ENCODE peak calls at places on chromosomes 7 and 10, in five cellular contexts. One of them, this sample, is unnamed.

GRCh38 chr7:50857804-50858203 is 75.1 kb upstream of the GRB10 start:
- DNase-seq in GM12878: no peak
- DNase-seq in HepG2: no peak
- DNase-seq in H1: no peak
- DNase-seq in HCT116: no peak
- DNase-seq in this sample: no peak

GRCh38 chr10:120732643-120733313 is 118.4 kb upstream of the WDR11 start:
- DNase-seq in H1: no peak
- DNase-seq in HCT116: no peak
- DNase-seq in HepG2: no peak
- DNase-seq in GM12878: no peak
- DNase-seq in this sample: no peak

GRCh38 chr10:5033061-5033770 is 29.6 kb upstream of the AKR1C2 start:
- DNase-seq in H1: no peak
- DNase-seq in HCT116: no peak
- DNase-seq in HepG2: no peak
- DNase-seq in GM12878: no peak
- DNase-seq in this sample: peak; percentile 18

GRCh38 chr7:118872568-118872967 is 648.1 kb downstream of the ANKRD7 start:
- DNase-seq in HepG2: peak; percentile 31
- DNase-seq in H1: no peak
- DNase-seq in GM12878: no peak
- DNase-seq in HCT116: peak; percentile 24
- DNase-seq in this sample: no peak

GRCh38 chr10:33950216-33950615 is 615.7 kb upstream of the NRP1 start:
- DNase-seq in GM12878: no peak
- DNase-seq in H1: no peak
- DNase-seq in HCT116: no peak
- DNase-seq in HepG2: no peak
- DNase-seq in this sample: no peak

GRCh38 chr10:326350-326749 is 191.1 kb downstream of the ZMYND11 start:
- DNase-seq in GM12878: no peak
- DNase-seq in HepG2: no peak
- DNase-seq in H1: no peak
- DNase-seq in HCT116: no peak
- DNase-seq in this sample: no peak

GRCh38 chr7:1558841-1559625 is 3.0 kb upstream of the TMEM184A start:
- DNase-seq in H1: no peak
- DNase-seq in HepG2: no peak
- DNase-seq in HCT116: no peak
- DNase-seq in GM12878: no peak
- DNase-seq in this sample: no peak

GRCh38 chr7:84042110-84042539 is 152.5 kb downstream of the SEMA3A start:
- DNase-seq in HCT116: peak; percentile 36
- DNase-seq in H1: no peak
- DNase-seq in HepG2: no peak
- DNase-seq in GM12878: no peak
- DNase-seq in this sample: no peak

GRCh38 chr7:28865494-28866257 is 92.5 kb downstream of the TRIL start:
- DNase-seq in H1: no peak
- DNase-seq in HepG2: no peak
- DNase-seq in GM12878: no peak
- DNase-seq in HCT116: no peak
- DNase-seq in this sample: no peak

GRCh38 chr7:84450802-84451201 is 256.2 kb upstream of the SEMA3A start:
- DNase-seq in GM12878: no peak
- DNase-seq in HepG2: no peak
- DNase-seq in HCT116: no peak
- DNase-seq in H1: no peak
- DNase-seq in this sample: no peak

GRCh38 chr7:57400531-57401155 is 49.3 kb upstream of the ZNF716 start:
- DNase-seq in HCT116: no peak
- DNase-seq in HepG2: no peak
- DNase-seq in H1: no peak
- DNase-seq in GM12878: no peak
- DNase-seq in this sample: no peak

GRCh38 chr7:38398725-38399321 is 125.4 kb upstream of the TARP start:
- DNase-seq in GM12878: no peak
- DNase-seq in HCT116: peak; percentile 33
- DNase-seq in HepG2: peak; percentile 21
- DNase-seq in H1: no peak
- DNase-seq in this sample: peak; percentile 44

GRCh38 chr7:7870590-7870989 is 98.0 kb upstream of the GLCCI1 start:
- DNase-seq in H1: no peak
- DNase-seq in HepG2: no peak
- DNase-seq in GM12878: no peak
- DNase-seq in HCT116: no peak
- DNase-seq in this sample: no peak

GRCh38 chr7:134514663-134515062 is 12.7 kb upstream of the AKR1B10 start:
- DNase-seq in GM12878: peak; percentile 13
- DNase-seq in H1: no peak
- DNase-seq in HCT116: peak; percentile 83
- DNase-seq in HepG2: peak; percentile 66
- DNase-seq in this sample: peak; percentile 82

GRCh38 chr10:75408911-75409885 is 7.6 kb upstream of the ZNF503 start:
- DNase-seq in HCT116: no peak
- DNase-seq in H1: no peak
- DNase-seq in HepG2: no peak
- DNase-seq in GM12878: no peak
- DNase-seq in this sample: peak; percentile 99

GRCh38 chr10:91350651-91351081 is 59.5 kb upstream of the HECTD2 start:
- DNase-seq in HepG2: no peak
- DNase-seq in GM12878: no peak
- DNase-seq in H1: no peak
- DNase-seq in HCT116: no peak
- DNase-seq in this sample: no peak

GRCh38 chr10:49564461-49565009 is 25.6 kb upstream of the ERCC6 start:
- DNase-seq in HCT116: no peak
- DNase-seq in H1: no peak
- DNase-seq in HepG2: no peak
- DNase-seq in GM12878: no peak
- DNase-seq in this sample: no peak

GRCh38 chr7:152035807-152036206 is 10.3 kb downstream of the GALNT11 start:
- DNase-seq in HCT116: no peak
- DNase-seq in GM12878: no peak
- DNase-seq in HepG2: no peak
- DNase-seq in H1: no peak
- DNase-seq in this sample: no peak

GRCh38 chr10:119401671-119402395 is 140.7 kb downstream of the RGS10 start:
- DNase-seq in HCT116: peak; percentile 53
- DNase-seq in GM12878: no peak
- DNase-seq in H1: no peak
- DNase-seq in HepG2: peak; percentile 35
- DNase-seq in this sample: peak; percentile 26

GRCh38 chr7:45140827-45141226 is 16.8 kb upstream of the RAMP3 start:
- DNase-seq in H1: no peak
- DNase-seq in GM12878: peak; percentile 11
- DNase-seq in HepG2: no peak
- DNase-seq in HCT116: no peak
- DNase-seq in this sample: no peak

GRCh38 chr7:23530901-23531793 is 634 bp downstream of the TRA2A start:
- DNase-seq in HepG2: peak; percentile 35
- DNase-seq in GM12878: no peak
- DNase-seq in H1: no peak
- DNase-seq in HCT116: no peak
- DNase-seq in this sample: peak; percentile 81

GRCh38 chr7:42236266-42237161 is 495 bp downstream of the GLI3 start:
- DNase-seq in HepG2: no peak
- DNase-seq in H1: no peak
- DNase-seq in HCT116: no peak
- DNase-seq in GM12878: no peak
- DNase-seq in this sample: no peak

GRCh38 chr10:73953665-73954064 is 42.7 kb downstream of the PLAU start:
- DNase-seq in HepG2: no peak
- DNase-seq in GM12878: no peak
- DNase-seq in H1: no peak
- DNase-seq in HCT116: no peak
- DNase-seq in this sample: no peak
- TF ChIP-seq SRF in HepG2: no peak
- TF ChIP-seq SRF in GM12878: no peak
- TF ChIP-seq SRF in H1: no peak
- TF ChIP-seq SRF in HCT116: no peak
- TF ChIP-seq SRF in this sample: no peak

DNA sequence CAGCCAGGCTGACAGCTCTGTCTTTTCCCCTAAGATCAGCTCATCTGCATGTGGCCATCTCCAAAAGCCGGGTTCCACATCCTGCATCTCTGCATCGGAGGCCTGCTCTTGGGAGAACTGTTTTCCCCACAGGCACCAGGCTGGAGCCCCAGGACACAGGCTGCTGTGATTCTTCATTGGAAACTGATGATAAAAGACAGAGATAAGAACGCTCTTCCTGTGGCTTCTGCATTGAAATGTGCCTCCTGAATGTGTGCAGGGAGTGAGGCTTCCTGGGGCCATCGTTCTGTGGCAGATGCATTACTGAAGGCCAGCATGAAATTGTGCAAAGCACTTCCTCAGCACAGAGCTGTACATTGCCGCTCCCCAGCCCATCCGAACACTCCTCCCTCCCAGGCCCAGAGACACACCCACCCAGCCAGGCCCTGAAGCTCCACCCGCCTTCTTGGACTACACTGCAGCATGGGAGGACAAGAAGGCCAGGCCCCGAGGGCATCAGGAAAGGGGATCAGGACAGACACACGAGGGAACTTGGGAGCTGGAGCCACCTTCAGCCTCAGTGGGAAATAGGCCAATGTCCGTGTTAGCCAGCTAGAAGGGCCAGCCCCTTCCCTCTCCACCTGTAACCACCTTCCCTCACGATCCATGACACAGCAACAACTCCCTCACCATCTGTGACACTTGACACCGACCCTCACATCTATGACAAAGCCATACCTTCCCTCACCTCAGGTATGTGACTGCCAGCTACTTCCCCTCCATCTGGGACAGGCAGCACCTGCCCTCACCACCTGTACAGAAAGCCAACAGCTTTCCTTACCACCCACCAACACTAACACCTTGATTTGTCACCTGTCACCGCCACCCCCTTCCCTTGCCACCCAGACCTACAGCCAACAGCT is 113.2 kb downstream of the GRID1 start:
- DNase-seq in GM12878: no peak
- DNase-seq in HCT116: no peak
- DNase-seq in H1: no peak
- DNase-seq in HepG2: no peak
- DNase-seq in this sample: no peak
- TF ChIP-seq SRF in GM12878: no peak
- TF ChIP-seq SRF in HCT116: no peak
- TF ChIP-seq SRF in H1: no peak
- TF ChIP-seq SRF in HepG2: no peak
- TF ChIP-seq SRF in this sample: no peak

GRCh38 chr7:128752251-128752650 is 13.1 kb downstream of the CALU start:
- DNase-seq in HepG2: no peak
- DNase-seq in H1: no peak
- DNase-seq in HCT116: no peak
- DNase-seq in GM12878: no peak
- DNase-seq in this sample: no peak

GRCh38 chr7:128755816-128756476 is 16.8 kb downstream of the CALU start:
- DNase-seq in HCT116: no peak
- DNase-seq in HepG2: no peak
- DNase-seq in H1: no peak
- DNase-seq in GM12878: no peak
- DNase-seq in this sample: no peak

GRCh38 chr7:128758553-128758952 is 17.0 kb downstream of the OPN1SW start:
- DNase-seq in GM12878: no peak
- DNase-seq in HCT116: no peak
- DNase-seq in H1: no peak
- DNase-seq in HepG2: no peak
- DNase-seq in this sample: no peak

GRCh38 chr7:128757203-128757602 is 18.0 kb downstream of the CALU start:
- DNase-seq in HCT116: no peak
- DNase-seq in H1: no peak
- DNase-seq in GM12878: no peak
- DNase-seq in HepG2: no peak
- DNase-seq in this sample: no peak

GRCh38 chr7:128755075-128755474 is 15.9 kb downstream of the CALU start:
- DNase-seq in GM12878: no peak
- DNase-seq in H1: no peak
- DNase-seq in HepG2: no peak
- DNase-seq in HCT116: no peak
- DNase-seq in this sample: no peak
- TF ChIP-seq SRF in GM12878: no peak
- TF ChIP-seq SRF in H1: no peak
- TF ChIP-seq SRF in HepG2: no peak
- TF ChIP-seq SRF in HCT116: no peak
- TF ChIP-seq SRF in this sample: no peak

GRCh38 chr10:7689591-7689990 is 13.5 kb upstream of the ITIH2 start:
- DNase-seq in GM12878: no peak
- DNase-seq in HCT116: no peak
- DNase-seq in H1: no peak
- DNase-seq in HepG2: no peak
- DNase-seq in this sample: no peak

GRCh38 chr10:7686351-7687171 is 16.6 kb upstream of the ITIH2 start:
- DNase-seq in HCT116: no peak
- DNase-seq in HepG2: peak; percentile 100
- DNase-seq in H1: no peak
- DNase-seq in GM12878: no peak
- DNase-seq in this sample: no peak

GRCh38 chr10:7687228-7687907 is 15.7 kb upstream of the ITIH2 start:
- DNase-seq in H1: peak; percentile 77
- DNase-seq in GM12878: peak; percentile 62
- DNase-seq in HCT116: peak; percentile 95
- DNase-seq in HepG2: peak; percentile 95
- DNase-seq in this sample: peak; percentile 68
- TF ChIP-seq SRF in H1: peak; percentile 16
- TF ChIP-seq SRF in GM12878: no peak
- TF ChIP-seq SRF in HCT116: no peak
- TF ChIP-seq SRF in HepG2: no peak
- TF ChIP-seq SRF in this sample: no peak

DNA sequence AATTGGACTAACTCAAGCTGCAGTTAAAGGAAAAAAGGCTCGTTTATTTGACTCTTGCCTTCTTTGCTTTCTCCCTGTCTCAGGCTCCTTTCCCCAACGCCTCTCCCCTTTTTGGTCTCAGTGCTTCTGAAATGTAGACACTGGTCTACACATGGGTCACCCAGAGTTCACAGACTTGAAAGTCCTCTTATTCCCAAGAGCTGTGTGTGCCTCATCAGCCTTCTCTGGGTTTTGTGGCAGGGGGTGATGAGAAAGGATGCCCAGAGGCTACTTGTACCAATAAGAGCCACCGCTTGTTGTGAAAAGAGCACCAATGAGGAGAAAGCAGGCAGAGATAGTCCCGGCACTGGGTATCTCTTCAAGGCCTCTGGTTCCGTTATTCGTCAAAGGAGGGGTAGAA is 125.7 kb downstream of the BICC1 start:
- DNase-seq in HepG2: no peak
- DNase-seq in H1: no peak
- DNase-seq in GM12878: no peak
- DNase-seq in HCT116: no peak
- DNase-seq in this sample: no peak
- TF ChIP-seq SRF in HepG2: no peak
- TF ChIP-seq SRF in H1: no peak
- TF ChIP-seq SRF in GM12878: no peak
- TF ChIP-seq SRF in HCT116: no peak
- TF ChIP-seq SRF in this sample: no peak

GRCh38 chr7:99789441-99790070 is 5.6 kb upstream of the CYP3A4 start:
- DNase-seq in GM12878: no peak
- DNase-seq in H1: no peak
- DNase-seq in HCT116: no peak
- DNase-seq in HepG2: no peak
- DNase-seq in this sample: no peak
- TF ChIP-seq SRF in GM12878: no peak
- TF ChIP-seq SRF in H1: no peak
- TF ChIP-seq SRF in HCT116: no peak
- TF ChIP-seq SRF in HepG2: no peak
- TF ChIP-seq SRF in this sample: no peak

GRCh38 chr7:128867842-128868623 is 5.4 kb downstream of the ATP6V1F start:
- DNase-seq in H1: no peak
- DNase-seq in HepG2: no peak
- DNase-seq in GM12878: no peak
- DNase-seq in HCT116: no peak
- DNase-seq in this sample: no peak
- TF ChIP-seq SRF in H1: no peak
- TF ChIP-seq SRF in HepG2: no peak
- TF ChIP-seq SRF in GM12878: no peak
- TF ChIP-seq SRF in HCT116: no peak
- TF ChIP-seq SRF in this sample: no peak

This sample was measured in K562.